ENCODE peak calls at places on chromosomes 13 and 19, in four cellular contexts. V, X, I and K are unnamed samples.

GRCh38 chr19:37905936-37906867 is at the start of gene WDR87:
- DNase-seq in I (peak), X (peak), V (no peak), K (peak)

GRCh38 chr13:95704510-95704909 is 27.6 kb downstream of the DNAJC3 start:
- DNase-seq in V (no peak), X (no peak), I (peak), K (no peak)

GRCh38 chr19:46328079-46328478 is 18.8 kb upstream of the PPP5C start:
- DNase-seq in V (no peak), X (no peak), I (no peak), K (no peak)

GRCh38 chr13:78409172-78409571 is 194.2 kb downstream of the POU4F1 start:
- DNase-seq in V (no peak), I (no peak), X (no peak), K (no peak)

GRCh38 chr13:99721606-99722384 is 220.5 kb downstream of the TM9SF2 start:
- DNase-seq in X (no peak), I (no peak), V (peak), K (no peak)

GRCh38 chr13:66424417-66424816 is 805.7 kb downstream of the PCDH9 start:
- DNase-seq in I (no peak), X (no peak), V (no peak), K (no peak)

GRCh38 chr13:107851670-107852460 is 363.5 kb downstream of the LIG4 start:
- DNase-seq in V (no peak), I (peak), X (no peak), K (no peak)

GRCh38 chr19:8005534-8006256 is at the start of gene ELAVL1:
- DNase-seq in X (peak), I (peak), V (peak), K (peak)

GRCh38 chr19:52637718-52638585 is at the start of gene ZNF83:
- DNase-seq in I (peak), X (peak), V (peak), K (peak)

GRCh38 chr19:49327878-49328544 is 3.0 kb upstream of the SLC6A16 start:
- DNase-seq in V (no peak), I (peak), X (peak), K (peak)

GRCh38 chr13:67383358-67383757 is 153.2 kb upstream of the PCDH9 start:
- DNase-seq in V (no peak), X (peak), I (no peak), K (no peak)

GRCh38 chr19:6133231-6133630 is 2.2 kb upstream of the ACSBG2 start:
- DNase-seq in I (no peak), V (no peak), X (no peak), K (no peak)

GRCh38 chr19:4519521-4520277 is 1.4 kb upstream of the PLIN4 start:
- DNase-seq in V (no peak), X (no peak), I (no peak), K (no peak)

GRCh38 chr19:54206030-54206830 is 5.6 kb downstream of the RPS9 start:
- DNase-seq in I (peak), V (no peak), X (no peak), K (no peak)

GRCh38 chr19:49342291-49342721 is 7.1 kb downstream of the CD37 start:
- DNase-seq in X (no peak), V (no peak), I (no peak), K (no peak)

GRCh38 chr19:9060559-9061340 is 26.1 kb upstream of the OR1M1 start:
- DNase-seq in V (no peak), X (no peak), I (peak), K (no peak)

GRCh38 chr13:47004552-47004951 is 107.7 kb upstream of the HTR2A start:
- DNase-seq in X (no peak), V (no peak), I (no peak), K (no peak)

GRCh38 chr13:105914637-105915036 is 620.8 kb downstream of the EFNB2 start:
- DNase-seq in V (no peak), X (no peak), I (no peak), K (no peak)

GRCh38 chr19:53868091-53868891 is 608 bp downstream of the MYADM start:
- DNase-seq in V (peak), X (peak), I (peak), K (peak)

GRCh38 chr19:28633223-28634030 is 579.5 kb downstream of the UQCRFS1 start:
- DNase-seq in I (peak), V (peak), X (no peak), K (peak)

GRCh38 chr19:42487798-42488178 is 40.5 kb downstream of the CEACAM1 start:
- DNase-seq in V (no peak), X (no peak), I (no peak), K (no peak)

GRCh38 chr13:19178901-19179593 is 2.6 kb downstream of the TUBA3C start:
- DNase-seq in V (no peak), X (no peak), I (no peak), K (no peak)

GRCh38 chr13:90826688-90827087 is 520.8 kb upstream of the MIR17HG start:
- DNase-seq in X (no peak), V (no peak), I (no peak), K (no peak)

GRCh38 chr19:5031231-5032100 is 62.6 kb downstream of the KDM4B start:
- DNase-seq in V (peak), I (peak), X (peak), K (peak)

GRCh38 chr19:18948075-18948975 is 7.3 kb upstream of the HOMER3 start:
- DNase-seq in X (no peak), I (no peak), V (no peak), K (no peak)

GRCh38 chr13:19818223-19818842 is 35.6 kb upstream of the PSPC1 start:
- DNase-seq in I (peak), V (peak), X (peak), K (peak)

GRCh38 chr19:10603873-10604459 is 16.9 kb upstream of the AP1M2 start:
- DNase-seq in X (no peak), I (no peak), V (no peak), K (no peak)

GRCh38 chr19:54035215-54036178 is 28.2 kb downstream of the VSTM1 start:
- DNase-seq in V (no peak), I (no peak), X (no peak), K (no peak)

GRCh38 chr19:5293607-5294089 is 47.0 kb downstream of the PTPRS start:
- DNase-seq in I (no peak), X (no peak), V (peak), K (peak)

GRCh38 chr19:12295191-12295590 is 508 bp upstream of the ZNF44 start:
- DNase-seq in V (no peak), X (no peak), I (no peak), K (no peak)
- TF ChIP-seq CREB1 in V (no peak), X (no peak), I (no peak), K (no peak)

DNA sequence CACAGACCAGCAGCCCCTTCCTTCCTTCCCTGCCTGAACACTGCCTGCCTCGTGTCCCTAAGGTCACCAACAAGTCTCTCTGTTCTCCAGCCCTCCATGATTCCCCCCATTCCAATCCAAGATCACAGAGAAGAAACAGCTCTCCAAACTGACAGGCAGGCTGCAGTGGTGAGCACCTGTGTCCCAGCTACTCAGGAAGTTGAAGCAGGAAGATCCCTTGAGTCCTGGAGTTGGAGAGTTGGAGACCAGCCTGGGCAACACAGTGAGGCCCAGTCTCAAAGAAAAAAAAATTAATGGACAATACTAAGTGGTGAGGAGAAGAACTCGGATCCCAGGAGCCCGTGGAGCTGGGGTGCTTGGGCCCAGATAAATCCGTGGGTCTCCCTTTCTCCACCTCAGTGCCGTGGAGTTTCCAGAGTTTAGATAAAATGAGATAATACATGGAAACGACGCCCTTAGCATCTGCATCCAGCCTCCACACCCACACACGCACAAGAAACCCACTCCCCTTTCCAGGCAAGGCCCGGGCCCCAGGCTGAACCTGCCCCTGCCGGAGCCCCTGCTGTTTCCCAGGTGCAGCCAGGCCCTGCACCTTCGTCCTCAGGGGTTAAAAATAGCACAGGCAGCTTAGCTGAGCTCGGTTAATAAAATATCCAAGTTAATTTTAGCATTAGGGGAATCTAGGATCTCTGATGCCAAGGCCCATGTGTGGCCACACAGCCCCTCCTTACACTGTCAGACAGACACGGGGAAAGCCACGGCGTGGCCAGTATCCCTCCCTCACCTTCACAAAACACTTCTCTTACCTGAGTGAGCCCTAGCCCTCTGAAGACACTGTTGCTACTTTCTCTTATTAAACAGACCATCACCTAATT is 4.7 kb downstream of the RASA3 start:
- DNase-seq in X (no peak), V (no peak), I (no peak), K (no peak)
- TF ChIP-seq USF2 in X (no peak), V (no peak), I (no peak), K (no peak)

GRCh38 chr19:17867087-17867486 is 4.7 kb upstream of the SLC5A5 start:
- DNase-seq in X (no peak), I (no peak), V (peak), K (no peak)

GRCh38 chr19:17866312-17867012 is 5.3 kb upstream of the SLC5A5 start:
- DNase-seq in V (peak), X (no peak), I (no peak), K (no peak)

GRCh38 chr19:17868669-17869068 is 3.1 kb upstream of the SLC5A5 start:
- DNase-seq in V (peak), X (no peak), I (no peak), K (no peak)

GRCh38 chr19:17871032-17871877 is 490 bp upstream of the SLC5A5 start:
- DNase-seq in I (no peak), X (no peak), V (no peak), K (no peak)

GRCh38 chr19:17869114-17869608 is 2.6 kb upstream of the SLC5A5 start:
- DNase-seq in V (peak), X (no peak), I (no peak), K (peak)
- TF ChIP-seq JUN in V (no peak), X (no peak), I (no peak), K (no peak)

DNA sequence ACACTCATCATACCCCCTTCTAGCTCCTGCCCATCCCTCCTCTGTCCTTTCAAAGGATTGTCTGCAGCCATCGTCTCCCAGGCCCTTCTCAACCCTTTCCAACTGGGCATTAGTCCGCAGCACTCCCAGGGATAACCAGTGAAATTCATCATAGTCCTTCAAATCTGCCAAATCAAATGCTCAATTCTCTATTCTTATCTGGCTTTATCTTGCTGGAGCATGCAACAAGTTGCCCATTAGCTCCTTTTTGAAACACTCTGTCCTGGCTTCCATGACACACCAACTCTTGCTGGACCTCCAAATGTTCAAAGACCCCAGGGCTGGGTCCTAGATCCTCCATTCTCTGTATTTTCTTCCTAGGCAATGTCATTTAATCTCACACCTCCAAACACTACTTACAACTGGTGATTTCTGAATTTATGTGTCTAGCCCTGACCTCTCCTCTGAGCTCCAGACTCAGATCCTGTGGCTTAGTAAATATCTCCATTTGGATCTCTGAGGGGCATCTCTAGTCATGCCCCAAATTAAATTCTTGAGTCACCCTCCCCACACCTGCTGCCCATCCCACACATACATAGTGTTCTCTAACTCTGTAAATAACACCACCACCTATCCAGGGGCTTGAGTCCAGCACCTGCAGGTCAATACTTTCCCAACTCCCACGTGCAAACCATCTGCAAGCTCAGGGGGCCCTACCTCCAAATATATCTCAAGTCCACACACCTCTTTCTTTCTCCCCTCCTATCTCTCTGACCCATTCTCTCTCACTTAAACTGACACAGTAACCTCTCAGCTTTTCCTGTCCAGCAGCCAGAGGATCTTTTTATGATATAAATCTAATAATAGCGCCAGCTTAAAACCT is 9.1 kb upstream of the ANKRD10 start:
- DNase-seq in I (no peak), V (peak), X (no peak), K (no peak)
- TF ChIP-seq CREB1 in I (no peak), V (no peak), X (no peak), K (no peak)

GRCh38 chr19:2627319-2627829 is 75.1 kb downstream of the GNG7 start:
- DNase-seq in I (no peak), V (no peak), X (peak), K (no peak)
- TF ChIP-seq USF2 in I (no peak), V (no peak), X (no peak), K (no peak)

GRCh38 chr13:52851153-52851962 is 2.9 kb upstream of the PCDH8 start:
- DNase-seq in X (peak), I (no peak), V (peak), K (peak)
- TF ChIP-seq JUN in X (no peak), I (no peak), V (no peak), K (no peak)

GRCh38 chr13:110392510-110393233 is 85.6 kb downstream of the COL4A2 start:
- DNase-seq in I (no peak), X (no peak), V (no peak), K (no peak)

GRCh38 chr13:110388141-110388943 is 81.3 kb downstream of the COL4A2 start:
- DNase-seq in I (no peak), V (no peak), X (no peak), K (peak)

GRCh38 chr13:110391273-110391672 is 84.2 kb downstream of the COL4A2 start:
- DNase-seq in I (no peak), V (no peak), X (no peak), K (no peak)

GRCh38 chr13:110387451-110388140 is 80.5 kb downstream of the COL4A2 start:
- DNase-seq in X (no peak), I (no peak), V (peak), K (peak)

GRCh38 chr13:110390572-110390971 is 83.5 kb downstream of the COL4A2 start:
- DNase-seq in X (no peak), I (no peak), V (no peak), K (no peak)
- TF ChIP-seq CREB1 in X (no peak), I (no peak), V (no peak), K (no peak)

DNA sequence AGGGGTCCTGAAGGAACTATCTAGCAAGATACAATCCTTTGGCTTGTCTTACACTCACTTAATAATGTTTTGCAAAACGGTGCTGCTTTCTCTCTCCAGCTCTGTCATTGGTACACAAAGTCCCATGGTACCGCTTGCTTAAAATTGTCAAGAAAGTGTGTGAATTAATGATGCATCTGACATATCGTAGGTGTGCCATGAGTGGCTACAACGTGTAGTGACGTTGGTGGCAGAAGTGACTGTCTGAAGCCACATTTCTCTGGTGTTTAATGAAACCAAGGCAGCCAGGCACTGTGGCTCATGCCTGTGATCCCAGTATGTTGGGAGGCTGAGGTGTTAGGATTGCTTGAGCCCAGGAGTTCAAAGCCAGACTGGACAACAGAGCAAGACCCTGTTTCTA is 2.6 kb downstream of the HSH2D start:
- DNase-seq in I (no peak), X (no peak), V (no peak), K (no peak)
- TF ChIP-seq USF2 in I (no peak), X (no peak), V (no peak), K (no peak)

GRCh38 chr19:16460454-16460853 is 11.3 kb downstream of the EPS15L1 start:
- DNase-seq in V (no peak), I (no peak), X (no peak), K (no peak)
- TF ChIP-seq JUN in V (no peak), I (no peak), X (no peak), K (no peak)

DNA sequence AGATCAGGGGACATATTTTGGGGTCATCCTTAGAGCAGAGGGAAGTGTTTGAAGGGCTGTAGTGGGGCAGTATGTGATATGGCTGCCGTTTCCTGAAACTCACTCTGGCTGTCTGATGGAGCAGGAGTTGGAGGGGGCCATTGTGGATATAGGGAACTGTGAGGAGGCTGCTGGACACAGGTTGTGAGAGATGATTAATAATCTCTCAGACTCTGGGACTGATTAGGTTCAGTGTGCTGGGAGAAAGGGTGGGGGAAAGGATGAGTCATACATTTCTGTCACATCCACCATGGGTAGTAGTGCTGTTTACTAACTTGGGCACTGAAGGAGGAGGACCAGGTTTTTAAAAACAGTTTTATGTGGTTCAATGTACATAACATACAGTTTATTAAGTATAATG is 4.8 kb downstream of the B3GLCT start:
- DNase-seq in X (peak), I (peak), V (peak), K (no peak)
- TF ChIP-seq CREB1 in X (no peak), I (no peak), V (no peak), K (no peak)